ENCODE peak calls at places on chromosome 20, in seven cellular contexts. M is SK-N-SH, J is GM12878, V is HCT116, I is H1, P is K562, O is HepG2. B is an unnamed sample.

GRCh38 chr20:51680067-51680749 is 88.0 kb downstream of the ATP9A start:
- DNase-seq in M (peak), J (no peak), V (no peak), I (no peak), P (no peak), O (no peak), B (no peak)

GRCh38 chr20:30816182-30816645 is 441.2 kb upstream of the DEFB115 start:
- DNase-seq in M (peak), J (no peak), V (no peak), I (no peak), P (peak), O (no peak), B (no peak)

GRCh38 chr20:31720486-31721407 is 1.9 kb downstream of the BCL2L1 start:
- DNase-seq in M (no peak), J (no peak), V (no peak), I (no peak), P (peak), O (peak), B (no peak)

GRCh38 chr20:33693741-33694645 is 7.8 kb upstream of the E2F1 start:
- DNase-seq in M (peak), J (no peak), V (no peak), I (no peak), P (no peak), O (no peak), B (no peak)

GRCh38 chr20:47740225-47741184 is 44.8 kb downstream of the SULF2 start:
- DNase-seq in M (no peak), J (no peak), V (peak), I (no peak), P (peak), O (no peak), B (peak)

GRCh38 chr20:57481281-57481711 is 43.6 kb downstream of the CTCFL start:
- DNase-seq in M (no peak), J (no peak), V (no peak), I (no peak), P (no peak), O (no peak), B (no peak)

GRCh38 chr20:32163951-32164350 is 43.6 kb downstream of the PLAGL2 start:
- DNase-seq in M (no peak), J (no peak), V (no peak), I (no peak), P (no peak), O (no peak), B (no peak)

GRCh38 chr20:54227751-54228150 is 19.9 kb downstream of the PFDN4 start:
- DNase-seq in M (no peak), J (no peak), V (no peak), I (no peak), P (no peak), O (no peak), B (no peak)

GRCh38 chr20:47905628-47906487 is 120.6 kb upstream of the SULF2 start:
- DNase-seq in M (no peak), J (no peak), V (no peak), I (no peak), P (no peak), O (no peak), B (no peak)

GRCh38 chr20:45419188-45420091 is 3.5 kb downstream of the PIGT start:
- DNase-seq in M (no peak), J (peak), V (no peak), I (no peak), P (no peak), O (peak), B (no peak)

GRCh38 chr20:33373735-33374605 is 27.3 kb downstream of the CDK5RAP1 start:
- DNase-seq in M (no peak), J (no peak), V (no peak), I (no peak), P (no peak), O (peak), B (peak)

DNA sequence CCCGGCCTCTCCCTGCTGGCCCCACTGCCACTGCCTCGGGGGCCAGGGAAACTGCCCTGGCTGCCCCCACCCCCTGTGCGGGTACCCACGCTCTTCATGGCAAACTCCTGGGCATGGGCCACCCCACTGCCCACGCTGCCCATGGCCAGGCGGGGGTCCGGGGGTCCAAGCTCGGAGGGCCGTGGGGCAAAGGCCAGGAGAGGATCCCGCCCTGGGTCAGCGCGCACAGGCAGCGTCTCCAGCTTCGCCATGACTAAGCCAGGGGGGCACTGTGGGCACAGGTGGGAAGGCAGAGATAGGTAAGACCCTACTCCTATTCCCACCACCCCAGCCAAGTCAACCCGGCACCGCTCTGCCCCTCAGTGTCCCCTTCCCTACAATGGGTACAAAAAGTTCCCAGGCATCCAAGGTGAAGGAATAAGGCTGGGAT is 6.4 kb downstream of the LZTS3 start:
- DNase-seq in M (peak), J (no peak), V (no peak), I (no peak), P (no peak), O (no peak), B (no peak)
- TF ChIP-seq JUND in M (no peak), J (no peak), V (no peak), I (no peak), P (no peak), O (no peak), B (no peak)

GRCh38 chr20:63117661-63118302 is 98.1 kb downstream of the YTHDF1 start:
- DNase-seq in M (no peak), J (no peak), V (no peak), I (no peak), P (no peak), O (no peak), B (no peak)
- TF ChIP-seq JUND in M (no peak), J (no peak), V (no peak), I (no peak), P (no peak), O (no peak), B (no peak)

DNA sequence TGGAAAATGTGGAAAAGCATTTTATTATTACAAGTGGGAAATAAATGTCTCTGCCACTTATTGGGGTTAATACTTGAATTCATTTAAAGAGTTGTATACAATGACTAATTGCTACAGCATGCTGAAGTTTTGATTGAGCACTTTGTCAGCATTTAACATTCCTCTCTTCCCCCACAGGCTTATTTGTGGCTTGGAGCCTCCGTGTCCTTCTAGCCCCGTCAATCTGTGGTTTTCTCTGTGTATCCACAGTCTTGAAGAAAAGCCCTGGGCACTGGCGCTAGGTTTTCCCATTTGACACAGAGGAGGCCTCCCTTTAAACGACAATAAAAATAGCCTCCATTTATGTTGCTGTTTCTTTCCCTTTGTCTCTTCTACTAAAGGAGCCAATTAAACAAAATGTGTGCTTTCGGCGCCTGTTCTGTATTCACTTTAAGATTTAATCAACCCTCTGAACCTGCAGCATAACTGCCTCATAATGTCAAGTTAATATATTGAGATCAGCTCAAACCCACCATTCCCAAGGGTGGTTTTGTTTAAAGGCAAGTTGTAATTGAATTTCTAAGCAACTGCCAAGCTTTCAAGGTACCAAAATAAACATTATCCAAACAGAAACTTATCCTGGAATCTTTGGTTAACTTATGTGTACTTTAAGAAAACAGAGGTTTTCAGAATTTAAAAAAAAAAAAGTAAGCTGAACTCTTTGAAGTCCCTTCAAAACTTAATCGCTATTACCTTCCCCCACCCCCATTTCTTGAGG is 326.6 kb upstream of the RNF24 start:
- DNase-seq in M (no peak), J (no peak), V (no peak), I (no peak), P (no peak), O (no peak), B (no peak)
- TF ChIP-seq JUND in M (no peak), J (no peak), V (no peak), I (no peak), P (no peak), O (no peak), B (no peak)

GRCh38 chr20:9230406-9230805 is 161.5 kb downstream of the PLCB4 start:
- DNase-seq in M (no peak), J (no peak), V (no peak), I (no peak), P (no peak), O (no peak), B (no peak)

GRCh38 chr20:9223296-9223695 is 154.4 kb downstream of the PLCB4 start:
- DNase-seq in M (no peak), J (no peak), V (no peak), I (no peak), P (no peak), O (no peak), B (no peak)

GRCh38 chr20:9220874-9221547 is 152.1 kb downstream of the PLCB4 start:
- DNase-seq in M (no peak), J (no peak), V (no peak), I (no peak), P (no peak), O (no peak), B (no peak)

GRCh38 chr20:9228774-9229450 is 160.0 kb downstream of the PLCB4 start:
- DNase-seq in M (no peak), J (no peak), V (no peak), I (no peak), P (no peak), O (no peak), B (no peak)

DNA sequence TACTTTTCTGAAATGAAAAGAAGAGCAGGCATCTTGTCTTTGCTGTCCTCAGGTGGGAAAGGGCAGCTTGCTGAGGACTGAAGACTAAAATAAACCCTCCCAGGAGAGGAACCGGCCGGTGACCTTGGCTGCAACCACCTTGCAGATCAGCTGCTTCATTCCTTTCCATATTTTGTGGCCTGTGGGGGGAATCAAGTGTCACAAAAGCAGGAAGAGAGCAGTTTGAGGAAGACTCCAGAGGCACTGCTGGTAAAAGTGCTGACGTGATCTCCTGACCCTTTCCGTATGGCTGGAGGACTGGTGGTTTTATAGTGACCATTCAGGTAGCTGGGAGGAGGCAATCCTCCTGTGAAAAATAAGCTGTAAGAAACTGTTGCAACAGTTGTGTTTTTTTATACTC is 157.0 kb downstream of the PLCB4 start:
- DNase-seq in M (no peak), J (no peak), V (no peak), I (no peak), P (no peak), O (no peak), B (no peak)
- TF ChIP-seq JUND in M (no peak), J (no peak), V (no peak), I (no peak), P (no peak), O (no peak), B (no peak)

DNA sequence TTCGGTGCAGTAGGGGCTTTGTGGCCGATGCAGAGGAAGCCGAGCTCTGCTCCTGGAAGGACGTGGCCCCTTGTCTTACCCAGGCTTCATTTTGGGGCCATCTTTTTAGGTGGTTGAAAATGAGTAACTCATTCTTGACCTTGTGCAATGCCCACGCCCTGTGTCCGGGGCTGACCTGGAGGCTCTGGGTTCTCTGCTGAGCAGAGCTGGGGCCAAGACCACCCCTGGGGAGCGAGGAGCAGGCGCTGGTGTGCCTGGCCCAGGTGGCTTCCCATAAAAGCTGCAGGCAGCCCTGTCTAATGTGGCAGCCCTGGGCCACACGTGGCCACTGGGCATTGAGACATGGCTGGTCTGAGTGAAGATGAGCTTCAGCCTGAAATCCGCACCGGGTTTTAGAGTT is 25.7 kb downstream of the NTSR1 start:
- DNase-seq in M (no peak), J (no peak), V (no peak), I (no peak), P (no peak), O (no peak), B (no peak)
- TF ChIP-seq JUND in M (no peak), J (no peak), V (no peak), I (no peak), P (no peak), O (no peak), B (no peak)

GRCh38 chr20:63977392-63978276 is 1.8 kb downstream of the SAMD10 start:
- DNase-seq in M (no peak), J (no peak), V (no peak), I (no peak), P (peak), O (peak), B (no peak)
- TF ChIP-seq JUND in M (no peak), J (no peak), V (no peak), I (no peak), P (peak), O (peak), B (no peak)

B was measured in T47D.